ENCODE peak calls at places on chromosomes 6 and 20, in six cellular contexts. S, P, I, W, G and N are unnamed samples.

GRCh38 chr6:35084041-35084491 is 57.1 kb downstream of the TCP11 start:
- DNase-seq in P (no peak), G (no peak), W (no peak), S (no peak), I (no peak), N (no peak)

GRCh38 chr6:11163932-11164331 is 52.4 kb upstream of the ERVFRD-1 start:
- DNase-seq in I (no peak), P (no peak), G (no peak), W (no peak), S (no peak), N (no peak)

GRCh38 chr20:208937-209566 is 18.0 kb upstream of the DEFB129 start:
- DNase-seq in S (no peak), W (peak), P (peak), I (peak), G (peak), N (peak)

GRCh38 chr6:8219352-8219943 is 117.1 kb upstream of the EEF1E1 start:
- DNase-seq in I (peak), S (no peak), P (peak), W (peak), G (peak), N (peak)

GRCh38 chr20:12762725-12763124 is 246.0 kb upstream of the SPTLC3 start:
- DNase-seq in S (no peak), I (no peak), G (no peak), W (peak), P (no peak), N (no peak)

GRCh38 chr6:31113861-31114539 is 600 bp upstream of the PSORS1C1 start:
- DNase-seq in G (no peak), I (no peak), S (no peak), P (no peak), W (peak), N (no peak)

GRCh38 chr6:11110921-11111768 is at the start of gene ERVFRD-1:
- DNase-seq in P (no peak), W (no peak), G (no peak), I (no peak), S (no peak), N (no peak)

GRCh38 chr20:49280463-49281058 is 2.7 kb upstream of the ZNFX1 start:
- DNase-seq in G (no peak), W (no peak), S (no peak), P (no peak), I (no peak), N (peak)

GRCh38 chr6:82608365-82608764 is 244.7 kb downstream of the TPBG start:
- DNase-seq in G (no peak), P (no peak), W (no peak), S (no peak), I (no peak), N (no peak)

GRCh38 chr20:62618622-62619529 is 23.4 kb upstream of the SLCO4A1 start:
- DNase-seq in P (peak), S (no peak), W (peak), G (peak), I (no peak), N (no peak)

GRCh38 chr20:32474967-32475819 is 109.9 kb downstream of the NOL4L start:
- DNase-seq in W (peak), I (peak), P (no peak), G (peak), S (no peak), N (no peak)

GRCh38 chr20:57009355-57009754 is 257.1 kb downstream of the BMP7 start:
- DNase-seq in P (no peak), W (no peak), S (no peak), G (no peak), I (no peak), N (no peak)

GRCh38 chr6:31900917-31901414 is 920 bp downstream of the ZBTB12 start:
- DNase-seq in G (no peak), W (no peak), P (peak), S (no peak), I (no peak), N (no peak)

GRCh38 chr20:24766826-24767622 is 182.0 kb upstream of the CST7 start:
- DNase-seq in I (no peak), W (no peak), S (no peak), G (no peak), P (no peak), N (no peak)

GRCh38 chr6:10643214-10643641 is 51.2 kb downstream of the C6orf52 start:
- DNase-seq in G (peak), P (peak), I (no peak), W (no peak), S (no peak), N (no peak)

GRCh38 chr6:107731422-107732319 is 92.4 kb downstream of the SCML4 start:
- DNase-seq in I (no peak), P (no peak), W (no peak), G (no peak), S (no peak), N (no peak)

GRCh38 chr20:34639755-34640222 is 37.1 kb downstream of the PIGU start:
- DNase-seq in I (no peak), S (no peak), P (no peak), G (no peak), W (no peak), N (no peak)

GRCh38 chr20:7499201-7499600 is 441.1 kb downstream of the HAO1 start:
- DNase-seq in W (no peak), P (no peak), G (no peak), I (no peak), S (no peak), N (no peak)

GRCh38 chr20:17761612-17762011 is 61.8 kb downstream of the BANF2 start:
- DNase-seq in P (no peak), S (no peak), W (peak), I (peak), G (no peak), N (no peak)